ENCODE peak calls at places on chromosome 12, in nine cellular contexts. Z is A549, Y is suprapubic skin, C is RWPE1, X is GM13977, M is AG10803, T is uterus, H is fibroblast of the aortic adventitia, S is tibial artery. K is an unnamed sample.

GRCh38 chr12:49527361-49528130 is 11.3 kb upstream of the KCNH3 start:
- DNase-seq in H (no peak), Z (no peak), C (no peak), M (no peak), T (no peak), Y (no peak), S (no peak), X (no peak), K (no peak)

GRCh38 chr12:15788266-15789214 is 648 bp downstream of the EPS8 start:
- DNase-seq in S (peak), Z (peak), C (peak), X (peak), Y (no peak), T (peak), M (peak), H (peak), K (peak)

GRCh38 chr12:125203145-125203765 is 138.0 kb downstream of the AACS start:
- DNase-seq in M (no peak), S (no peak), Z (no peak), Y (no peak), C (peak), T (no peak), H (peak), X (peak), K (no peak)

GRCh38 chr12:22100952-22101748 is 55.1 kb downstream of the CMAS start:
- DNase-seq in Z (peak), H (peak), Y (no peak), M (peak), X (peak), S (peak), T (peak), C (no peak), K (no peak)

GRCh38 chr12:47773858-47774580 is 981 bp downstream of the SLC48A1 start:
- DNase-seq in X (no peak), H (no peak), Z (no peak), C (no peak), M (no peak), T (no peak), S (no peak), Y (no peak), K (no peak)

GRCh38 chr12:39402922-39403321 is 40.0 kb downstream of the KIF21A start:
- DNase-seq in H (no peak), Z (no peak), M (no peak), S (no peak), Y (no peak), T (no peak), X (peak), C (peak), K (no peak)

GRCh38 chr12:98543701-98544100 is 28.3 kb downstream of the TMPO start:
- DNase-seq in C (no peak), Z (no peak), H (no peak), M (no peak), T (no peak), X (no peak), Y (no peak), S (no peak), K (no peak)

GRCh38 chr12:52873513-52873831 is 24.7 kb upstream of the KRT78 start:
- DNase-seq in X (no peak), Y (no peak), Z (no peak), T (no peak), H (no peak), S (no peak), M (no peak), C (no peak), K (no peak)

GRCh38 chr12:76777765-76778216 is 13.9 kb downstream of the ZDHHC17 start:
- DNase-seq in X (peak), T (no peak), Y (no peak), M (no peak), C (no peak), Z (no peak), H (no peak), S (no peak), K (no peak)

GRCh38 chr12:52870361-52871290 is 21.8 kb upstream of the KRT78 start:
- DNase-seq in X (peak), T (peak), C (peak), H (peak), S (no peak), Z (peak), M (no peak), Y (no peak), K (peak)

GRCh38 chr12:109240365-109240764 is 68.7 kb downstream of the FOXN4 start:
- DNase-seq in T (no peak), M (no peak), Z (no peak), H (no peak), C (no peak), S (no peak), Y (no peak), X (no peak), K (no peak)
- TF ChIP-seq CTCF in T (no peak), M (no peak), Z (no peak), H (no peak), C (no peak), S (no peak), Y (no peak), X (no peak), K (no peak)

DNA sequence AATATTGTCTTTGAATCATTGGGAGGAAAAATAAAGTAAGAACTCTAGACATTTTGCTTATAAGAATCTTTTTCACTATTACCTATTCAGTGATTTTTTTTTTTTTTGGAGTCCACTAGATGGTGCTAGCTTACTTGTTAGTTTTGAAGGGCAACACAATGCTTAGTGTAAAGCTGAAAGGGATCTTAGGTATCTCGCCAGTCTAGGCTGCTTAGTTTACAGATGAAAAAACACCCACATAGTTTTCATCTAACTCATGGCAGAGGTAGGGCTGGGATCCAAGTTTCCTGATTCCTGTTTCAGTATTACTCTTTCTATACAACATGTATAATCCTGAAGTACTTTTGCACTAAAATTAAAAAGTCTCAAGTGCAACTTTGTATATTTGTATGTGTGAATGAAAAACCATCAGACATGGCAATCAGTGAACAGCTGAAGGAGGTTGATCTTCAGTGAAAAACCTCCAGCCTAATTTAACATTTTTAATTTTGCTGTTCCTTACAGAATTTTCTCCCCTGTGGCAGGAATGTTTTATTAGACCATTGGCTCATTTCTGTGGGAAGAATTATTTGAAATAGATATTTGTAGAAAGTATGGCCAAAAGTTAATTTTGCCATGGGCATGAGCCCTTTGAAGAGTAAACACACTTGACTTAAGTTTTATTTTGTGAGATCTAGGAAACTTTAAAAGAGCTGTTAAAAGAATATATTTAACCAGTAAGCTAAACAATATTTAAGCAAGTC is 40.7 kb downstream of the LRRIQ1 start:
- DNase-seq in Z (peak), H (peak), M (peak), C (peak), X (peak), T (no peak), S (no peak), Y (no peak), K (no peak)
- TF ChIP-seq CTCF in Z (peak), H (peak), M (peak), C (peak), X (peak), T (peak), S (peak), Y (no peak), K (peak)

GRCh38 chr12:131939007-131939406 is 9.9 kb downstream of the PUS1 start:
- DNase-seq in H (no peak), S (no peak), C (no peak), Y (peak), X (no peak), T (no peak), Z (no peak), M (no peak), K (no peak)

GRCh38 chr12:131941116-131941986 is 8.4 kb upstream of the EP400 start:
- DNase-seq in Z (no peak), H (no peak), Y (peak), X (no peak), C (no peak), M (no peak), S (no peak), T (no peak), K (no peak)

GRCh38 chr12:131934535-131934934 is 5.5 kb downstream of the PUS1 start:
- DNase-seq in S (no peak), X (no peak), C (no peak), T (no peak), Y (no peak), Z (no peak), H (no peak), M (no peak), K (no peak)

GRCh38 chr12:131940121-131940520 is 9.6 kb upstream of the EP400 start:
- DNase-seq in H (no peak), S (no peak), C (no peak), X (no peak), T (no peak), Y (peak), Z (no peak), M (no peak), K (no peak)

DNA sequence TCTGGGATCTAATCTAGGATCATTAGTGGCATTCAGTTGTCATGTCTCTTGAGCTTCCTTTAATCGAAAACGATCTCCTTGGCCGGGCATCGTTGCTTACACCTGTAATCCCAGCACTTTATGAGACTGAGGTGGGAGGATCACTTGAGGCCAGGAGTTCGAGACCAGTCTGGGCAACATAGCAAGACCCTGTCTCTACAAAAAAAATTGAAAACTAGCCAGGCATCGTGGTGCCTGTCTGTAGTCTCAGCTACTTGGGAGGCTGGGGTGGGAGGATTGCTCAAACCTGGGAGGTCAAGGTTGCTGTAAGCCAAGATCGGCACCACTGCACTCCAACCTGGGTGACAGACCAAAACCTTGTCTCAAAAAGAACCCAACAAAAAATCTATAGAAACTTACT is 9.0 kb downstream of the PUS1 start:
- DNase-seq in X (no peak), C (no peak), M (no peak), T (no peak), Y (peak), S (no peak), Z (no peak), H (no peak), K (no peak)
- TF ChIP-seq CTCF in X (no peak), C (no peak), M (no peak), T (no peak), Y (no peak), S (no peak), Z (no peak), H (no peak), K (no peak)

GRCh38 chr12:57243521-57244305 is 7.3 kb downstream of the STAC3 start:
- DNase-seq in M (peak), X (peak), C (peak), H (peak), T (peak), Z (peak), S (peak), Y (no peak), K (no peak)
- TF ChIP-seq CTCF in M (peak), X (peak), C (peak), H (peak), T (peak), Z (peak), S (peak), Y (peak), K (peak)

GRCh38 chr12:128800606-128801005 is 23.2 kb downstream of the SLC15A4 start:
- DNase-seq in Y (no peak), Z (no peak), X (no peak), H (no peak), M (no peak), T (no peak), S (no peak), C (no peak), K (no peak)

GRCh38 chr12:128797119-128798118 is 26.3 kb downstream of the SLC15A4 start:
- DNase-seq in S (no peak), X (peak), C (peak), Y (no peak), M (peak), H (peak), T (no peak), Z (no peak), K (no peak)

GRCh38 chr12:128795530-128796361 is 28.0 kb downstream of the SLC15A4 start:
- DNase-seq in Y (no peak), S (no peak), M (no peak), H (no peak), T (no peak), X (no peak), C (no peak), Z (no peak), K (no peak)

GRCh38 chr12:128796439-128797118 is 27.2 kb downstream of the SLC15A4 start:
- DNase-seq in H (no peak), Z (no peak), X (peak), C (no peak), S (no peak), Y (no peak), M (no peak), T (no peak), K (no peak)

DNA sequence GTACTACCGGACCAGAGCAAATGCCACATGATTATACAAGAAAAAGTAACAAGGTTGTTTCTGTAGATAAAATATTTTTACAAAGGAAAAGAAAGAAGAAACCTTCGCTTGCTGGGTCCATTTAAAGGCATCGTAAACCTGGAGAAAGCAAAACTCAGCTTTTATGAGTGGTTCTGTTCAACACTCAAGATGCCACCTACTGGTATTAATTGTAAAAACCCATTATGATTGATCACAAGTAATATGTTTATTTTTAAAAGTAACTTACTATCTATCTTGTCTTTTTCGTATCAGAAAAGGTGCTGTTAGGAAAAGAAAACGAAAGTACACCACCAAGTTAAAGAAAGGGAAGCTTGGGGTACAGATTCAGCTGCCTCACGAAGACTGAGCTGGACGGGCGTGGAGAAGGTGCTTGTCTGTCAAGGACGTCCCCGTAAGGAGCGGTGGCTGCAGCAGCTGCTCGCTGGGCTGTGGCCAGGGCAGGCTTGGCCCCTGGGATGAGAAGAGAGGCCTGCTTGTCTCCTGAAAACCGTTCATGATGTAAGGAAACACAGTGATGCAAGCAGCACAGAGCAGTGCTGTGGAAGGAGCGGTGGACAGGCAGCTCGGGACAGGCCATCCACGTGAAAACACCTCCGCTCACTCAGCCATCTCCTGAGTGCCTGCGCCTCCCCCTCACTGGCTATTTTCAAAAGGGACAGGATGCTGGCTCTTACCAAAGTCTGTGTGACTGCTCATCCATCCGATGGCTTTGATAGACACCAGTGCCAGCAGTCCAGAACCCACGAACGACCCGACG is 25.0 kb downstream of the SLC15A4 start:
- DNase-seq in H (no peak), M (no peak), T (no peak), C (no peak), Z (no peak), X (peak), S (no peak), Y (no peak), K (no peak)
- TF ChIP-seq CTCF in H (peak), M (peak), T (no peak), C (no peak), Z (peak), X (peak), S (no peak), Y (no peak), K (peak)

GRCh38 chr12:89695830-89696229 is 12.8 kb downstream of the ATP2B1 start:
- DNase-seq in Y (no peak), H (no peak), T (no peak), Z (no peak), C (no peak), S (no peak), M (no peak), X (no peak), K (no peak)
- TF ChIP-seq CTCF in Y (no peak), H (no peak), T (no peak), Z (no peak), C (no peak), S (no peak), M (no peak), X (no peak), K (no peak)

GRCh38 chr12:62660763-62661162 is 194.1 kb downstream of the MON2 start:
- DNase-seq in T (no peak), X (no peak), M (peak), C (peak), H (peak), S (no peak), Y (no peak), Z (peak), K (no peak)

GRCh38 chr12:62656576-62657362 is 190.1 kb downstream of the MON2 start:
- DNase-seq in X (no peak), Z (no peak), M (no peak), C (no peak), T (no peak), Y (no peak), S (no peak), H (no peak), K (no peak)

GRCh38 chr12:62657363-62657632 is 190.7 kb downstream of the MON2 start:
- DNase-seq in H (no peak), M (peak), T (no peak), Z (no peak), Y (no peak), C (no peak), S (no peak), X (no peak), K (no peak)

GRCh38 chr12:62658910-62659309 is 192.3 kb downstream of the MON2 start:
- DNase-seq in Y (no peak), M (peak), H (no peak), X (no peak), Z (no peak), T (no peak), S (no peak), C (no peak), K (no peak)

GRCh38 chr12:62659457-62660295 is 193.1 kb downstream of the MON2 start:
- DNase-seq in M (peak), H (no peak), Y (no peak), X (no peak), C (no peak), Z (no peak), S (no peak), T (no peak), K (no peak)
- TF ChIP-seq CTCF in M (no peak), H (no peak), Y (no peak), X (no peak), C (no peak), Z (no peak), S (no peak), T (no peak), K (no peak)

GRCh38 chr12:116958402-116959197 is 47.9 kb downstream of the FBXW8 start:
- DNase-seq in Z (no peak), Y (no peak), S (no peak), X (no peak), M (no peak), C (no peak), H (peak), T (no peak), K (no peak)

GRCh38 chr12:116954700-116955381 is 44.1 kb downstream of the FBXW8 start:
- DNase-seq in Y (no peak), X (no peak), C (no peak), S (peak), T (no peak), H (peak), Z (no peak), M (no peak), K (no peak)

GRCh38 chr12:116959845-116960514 is 49.2 kb downstream of the FBXW8 start:
- DNase-seq in T (no peak), Y (no peak), X (peak), C (no peak), M (no peak), H (no peak), Z (no peak), S (no peak), K (no peak)

GRCh38 chr12:116959198-116959460 is 48.4 kb downstream of the FBXW8 start:
- DNase-seq in S (no peak), Z (no peak), H (no peak), M (no peak), C (no peak), X (no peak), Y (no peak), T (no peak), K (no peak)

DNA sequence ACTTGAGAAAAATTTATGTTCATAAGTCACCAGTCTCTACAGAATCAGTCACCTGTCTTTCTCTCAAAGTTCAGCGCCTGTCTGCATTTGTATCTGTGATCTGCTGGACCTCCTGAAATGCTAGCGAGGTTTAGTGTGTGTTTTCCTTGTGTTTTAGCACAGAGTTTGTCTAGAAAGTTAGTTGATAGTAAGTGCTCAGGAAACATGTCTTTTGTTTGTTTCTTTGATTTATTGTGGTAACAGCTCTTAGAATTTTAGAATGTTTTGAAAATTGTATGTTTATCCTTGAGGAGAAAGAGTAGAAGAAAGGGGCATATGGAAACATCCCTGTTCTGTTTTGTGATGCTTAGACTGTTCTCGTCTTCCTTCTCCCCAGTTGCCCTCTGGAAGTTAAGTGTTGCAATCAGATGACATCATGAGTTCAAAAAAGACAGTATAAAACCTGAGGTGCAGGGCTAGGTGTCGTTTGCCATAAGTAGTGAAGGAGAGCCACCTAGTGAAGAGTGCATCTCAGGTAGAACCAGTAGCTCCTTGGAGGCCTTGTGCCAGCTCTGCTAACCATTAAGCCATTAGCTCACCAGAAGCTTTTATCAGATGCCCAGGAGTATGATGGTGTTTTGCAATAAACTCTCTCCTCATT is 44.8 kb downstream of the FBXW8 start:
- DNase-seq in M (no peak), Z (peak), C (peak), X (peak), Y (no peak), T (no peak), S (no peak), H (peak), K (no peak)
- TF ChIP-seq CTCF in M (no peak), Z (peak), C (no peak), X (peak), Y (no peak), T (no peak), S (no peak), H (no peak), K (no peak)

GRCh38 chr12:128672428-128672827 is 151.3 kb downstream of the SLC15A4 start:
- DNase-seq in S (no peak), X (no peak), Y (no peak), H (no peak), C (no peak), T (no peak), Z (no peak), M (no peak), K (no peak)

GRCh38 chr12:128675576-128675975 is 148.2 kb downstream of the SLC15A4 start:
- DNase-seq in C (no peak), H (no peak), Y (no peak), Z (no peak), T (no peak), S (no peak), X (no peak), M (no peak), K (no peak)

DNA sequence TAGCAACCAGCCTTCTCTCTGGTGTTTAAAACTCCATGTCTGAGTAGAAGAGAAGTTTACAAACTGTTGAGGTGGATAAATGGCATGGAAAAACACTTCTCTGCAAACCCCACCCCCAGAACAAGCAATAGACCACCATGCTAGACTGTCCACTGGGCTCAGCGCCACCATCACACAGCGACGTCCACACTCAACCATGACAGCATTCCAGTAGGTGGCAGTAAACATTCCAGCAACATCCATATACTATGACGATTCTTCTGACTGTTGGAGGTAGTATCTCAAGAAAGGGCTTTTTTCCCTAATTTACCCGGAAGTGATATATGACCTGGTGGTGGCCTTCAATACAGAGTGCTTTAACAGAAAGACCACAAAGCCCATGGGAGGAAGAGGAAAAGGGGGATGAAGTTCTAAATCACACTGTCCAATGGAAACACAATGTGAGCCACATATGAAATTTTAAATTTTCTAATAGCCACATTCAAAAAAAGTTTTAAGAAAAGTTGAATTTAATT is 152.2 kb downstream of the SLC15A4 start:
- DNase-seq in T (no peak), X (no peak), C (no peak), S (no peak), H (no peak), M (no peak), Y (no peak), Z (peak), K (no peak)
- TF ChIP-seq CTCF in T (no peak), X (no peak), C (no peak), S (no peak), H (no peak), M (no peak), Y (no peak), Z (peak), K (no peak)